ENCODE peak calls at places on chromosomes 7 and 10, in nine cellular contexts. G, Y, T, O, B, U, H, Q and I are unnamed samples.

GRCh38 chr7:137957887-137958286 is 44.0 kb downstream of the CREB3L2 start:
- DNase-seq in O (no peak), H (no peak), Y (no peak), U (no peak), T (no peak), Q (no peak), G (no peak), B (no peak), I (peak; percentile 37)

GRCh38 chr7:79615466-79615865 is 162.0 kb upstream of the MAGI2 start:
- DNase-seq in B (no peak), Y (no peak), G (no peak), T (no peak), O (no peak), U (no peak), Q (no peak), H (no peak), I (no peak)

GRCh38 chr10:9289811-9290210 is 1235.3 kb downstream of the GATA3 start:
- DNase-seq in U (no peak), T (no peak), G (no peak), H (no peak), B (no peak), O (no peak), Q (no peak), Y (no peak), I (no peak)

GRCh38 chr7:122438492-122438891 is 133.9 kb upstream of the FEZF1 start:
- DNase-seq in H (no peak), Q (no peak), G (no peak), T (no peak), O (no peak), U (no peak), B (no peak), Y (no peak), I (no peak)

GRCh38 chr7:156892086-156892800 is 740 bp downstream of the LMBR1 start:
- DNase-seq in Y (peak; percentile 83), H (peak; percentile 19), U (peak; percentile 88), G (peak; percentile 88), T (peak; percentile 63), O (no peak), B (peak; percentile 46), Q (peak; percentile 64), I (peak; percentile 47)

GRCh38 chr7:139341776-139342244 is 673 bp downstream of the FMC1 start:
- DNase-seq in H (no peak), Q (no peak), G (no peak), Y (no peak), O (no peak), U (no peak), T (no peak), B (no peak), I (no peak)

GRCh38 chr10:126049741-126050140 is 153.4 kb downstream of the FANK1 start:
- DNase-seq in B (no peak), Y (no peak), H (no peak), G (peak; percentile 56), U (no peak), T (no peak), Q (no peak), O (no peak), I (no peak)

GRCh38 chr10:88113657-88114272 is 250.3 kb downstream of the PTEN start:
- DNase-seq in U (no peak), O (peak; percentile 37), G (no peak), Q (no peak), Y (no peak), T (no peak), H (no peak), B (no peak), I (no peak)

GRCh38 chr7:87359366-87359765 is 13.9 kb downstream of the CROT start:
- DNase-seq in Q (no peak), T (no peak), O (no peak), B (no peak), H (no peak), G (no peak), U (no peak), Y (no peak), I (no peak)

GRCh38 chr7:125355899-125356298 is 426.3 kb upstream of the POT1 start:
- DNase-seq in T (no peak), Q (no peak), Y (no peak), U (no peak), H (no peak), B (no peak), O (no peak), G (no peak), I (no peak)

GRCh38 chr7:148575640-148576411 is 14.7 kb upstream of the C7orf33 start:
- DNase-seq in T (peak; percentile 58), H (peak; percentile 39), U (peak; percentile 75), Y (peak; percentile 89), Q (peak; percentile 68), G (peak; percentile 75), O (no peak), B (peak; percentile 80), I (peak; percentile 32)

GRCh38 chr10:85609509-85609908 is 757.1 kb downstream of the GRID1 start:
- DNase-seq in B (no peak), Y (peak; percentile 11), H (no peak), O (no peak), G (no peak), U (no peak), T (no peak), Q (no peak), I (no peak)

GRCh38 chr10:73590881-73591577 is at the start of gene USP54:
- DNase-seq in B (no peak), Q (no peak), U (peak; percentile 43), G (no peak), H (peak; percentile 59), Y (no peak), O (no peak), T (peak; percentile 28), I (no peak)

GRCh38 chr10:27240212-27240890 is at the start of gene ACBD5:
- DNase-seq in Y (peak; percentile 82), G (peak; percentile 81), H (peak; percentile 81), Q (peak; percentile 90), U (peak; percentile 78), B (peak; percentile 88), T (peak; percentile 94), O (peak; percentile 97), I (peak; percentile 92)

GRCh38 chr7:115008465-115009114 is 86.7 kb downstream of the MDFIC start:
- DNase-seq in B (no peak), G (no peak), H (no peak), T (no peak), Q (peak; percentile 36), U (no peak), Y (no peak), O (peak; percentile 93), I (peak; percentile 78)

GRCh38 chr7:710161-710560 is 16.3 kb upstream of the DNAAF5 start:
- DNase-seq in U (no peak), Y (no peak), G (no peak), O (no peak), T (no peak), B (no peak), H (no peak), Q (no peak), I (peak; percentile 9)

GRCh38 chr10:119502214-119502613 is 40.3 kb downstream of the RGS10 start:
- DNase-seq in H (no peak), O (no peak), Q (peak; percentile 57), Y (no peak), G (no peak), T (no peak), B (peak; percentile 32), U (no peak), I (no peak)

GRCh38 chr7:74627699-74628411 is 29.7 kb upstream of the GTF2I start:
- DNase-seq in O (no peak), Q (peak; percentile 66), T (no peak), H (peak; percentile 93), G (peak; percentile 45), U (no peak), Y (peak; percentile 63), B (no peak), I (peak; percentile 70)

GRCh38 chr10:16497911-16498310 is 23.8 kb downstream of the C1QL3 start:
- DNase-seq in U (no peak), O (no peak), Q (no peak), H (no peak), Y (no peak), T (no peak), G (no peak), B (no peak), I (no peak)

GRCh38 chr7:101900103-101900502 is 82.7 kb downstream of the CUX1 start:
- DNase-seq in Q (no peak), U (no peak), T (no peak), O (no peak), H (no peak), G (peak; percentile 78), B (no peak), Y (no peak), I (no peak)

GRCh38 chr7:157979631-157980340 is 607.8 kb downstream of the PTPRN2 start:
- DNase-seq in B (no peak), H (no peak), T (no peak), U (no peak), O (no peak), Y (no peak), G (no peak), Q (no peak), I (no peak)

GRCh38 chr10:32332299-32332750 is 14.6 kb downstream of the EPC1 start:
- DNase-seq in O (no peak), U (no peak), Q (peak; percentile 30), B (no peak), Y (no peak), H (no peak), T (peak; percentile 27), G (no peak), I (no peak)

GRCh38 chr10:75042292-75042974 is 69.0 kb upstream of the SAMD8 start:
- DNase-seq in Q (no peak), Y (no peak), U (no peak), H (no peak), B (no peak), O (no peak), G (no peak), T (no peak), I (no peak)
- TF ChIP-seq EP300 in Q (no peak), Y (no peak), U (no peak), H (no peak), B (no peak), O (no peak), G (no peak), T (no peak), I (no peak)

DNA sequence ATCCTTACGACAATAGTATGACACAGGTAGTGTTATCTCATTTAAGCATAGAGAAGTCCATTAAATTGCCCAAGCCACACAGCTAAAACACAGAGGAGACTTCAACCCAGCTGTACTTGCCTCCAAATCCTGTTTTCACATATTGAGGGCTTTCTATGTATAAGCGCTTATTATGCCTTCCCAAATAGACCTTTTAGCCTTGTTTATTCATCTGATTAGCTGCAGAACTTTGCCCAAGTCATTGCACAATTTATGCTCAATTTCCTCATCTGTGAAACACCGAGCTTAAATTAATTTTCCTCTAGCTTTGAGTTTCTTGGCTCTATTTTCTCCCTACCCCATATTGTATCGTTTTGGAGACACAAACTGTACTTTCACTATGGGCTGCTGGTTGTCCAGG is 15.5 kb downstream of the NPS start:
- DNase-seq in B (no peak), T (no peak), U (no peak), Q (no peak), H (peak; percentile 16), O (no peak), Y (no peak), G (no peak), I (no peak)
- TF ChIP-seq CTCF in B (no peak), T (no peak), U (no peak), Q (no peak), H (no peak), O (no peak), Y (no peak), G (no peak), I (no peak)

GRCh38 chr10:110358869-110359629 is 54.3 kb upstream of the SMNDC1 start:
- DNase-seq in T (peak; percentile 37), Q (no peak), H (no peak), Y (no peak), G (no peak), O (no peak), U (no peak), B (peak; percentile 80), I (no peak)
- H3K4me1 ChIP-seq in T (peaks cover 57% of the 10 kb centered on the region), Q (peaks cover 13% of the 10 kb centered on the region), H (peaks cover 21% of the 10 kb centered on the region), Y (peaks cover under 1% of the 10 kb centered on the region), G (peaks cover 10% of the 10 kb centered on the region), O (peaks cover 28% of the 10 kb centered on the region), U (peaks cover 8% of the 10 kb centered on the region), B (peaks cover 23% of the 10 kb centered on the region), I (peaks cover 3% of the 10 kb centered on the region)

GRCh38 chr7:32928785-32929184 is 28.5 kb upstream of the FKBP9 start:
- DNase-seq in Q (no peak), H (no peak), B (no peak), U (no peak), Y (no peak), T (no peak), O (no peak), G (no peak), I (no peak)
- TF ChIP-seq EP300 in Q (no peak), H (no peak), B (no peak), U (no peak), Y (no peak), T (no peak), O (no peak), G (no peak), I (no peak)